ENCODE peak calls at places on chromosomes 4 and X, in five cellular contexts. One of them, this sample, is unnamed.

GRCh38 chr4:147674496-147674895 is 9.5 kb downstream of the PRMT9 start:
- DNase-seq in GM12878: no peak
- DNase-seq in K562: no peak
- DNase-seq in HepG2: no peak
- DNase-seq in SK-N-SH: no peak
- DNase-seq in this sample: no peak

GRCh38 chrX:129449141-129449540 is 74.1 kb downstream of the SMARCA1 start:
- DNase-seq in HepG2: no peak
- DNase-seq in K562: no peak
- DNase-seq in GM12878: no peak
- DNase-seq in SK-N-SH: no peak
- DNase-seq in this sample: no peak

GRCh38 chrX:29872831-29873230 is 342.5 kb upstream of the MAGEB2 start:
- DNase-seq in HepG2: no peak
- DNase-seq in SK-N-SH: no peak
- DNase-seq in GM12878: no peak
- DNase-seq in K562: no peak
- DNase-seq in this sample: no peak

GRCh38 chrX:68995780-68996551 is 167.1 kb downstream of the EFNB1 start:
- DNase-seq in GM12878: no peak
- DNase-seq in K562: no peak
- DNase-seq in HepG2: peak
- DNase-seq in SK-N-SH: no peak
- DNase-seq in this sample: peak

GRCh38 chrX:122092978-122093377 is 1045.6 kb downstream of the GLUD2 start:
- DNase-seq in K562: peak
- DNase-seq in GM12878: no peak
- DNase-seq in SK-N-SH: no peak
- DNase-seq in HepG2: no peak
- DNase-seq in this sample: no peak

GRCh38 chr4:69910016-69910782 is 20.7 kb upstream of the CSN1S1 start:
- DNase-seq in HepG2: no peak
- DNase-seq in K562: no peak
- DNase-seq in GM12878: peak
- DNase-seq in SK-N-SH: no peak
- DNase-seq in this sample: no peak

GRCh38 chr4:137300776-137301175 is 231.5 kb downstream of the PCDH18 start:
- DNase-seq in GM12878: no peak
- DNase-seq in HepG2: no peak
- DNase-seq in K562: no peak
- DNase-seq in SK-N-SH: no peak
- DNase-seq in this sample: no peak

GRCh38 chr4:74891037-74891436 is 41.9 kb upstream of the PARM1 start:
- DNase-seq in GM12878: no peak
- DNase-seq in K562: no peak
- DNase-seq in HepG2: peak
- DNase-seq in SK-N-SH: no peak
- DNase-seq in this sample: no peak

GRCh38 chrX:45479835-45480422 is 279.3 kb upstream of the DIPK2B start:
- DNase-seq in K562: no peak
- DNase-seq in HepG2: peak
- DNase-seq in SK-N-SH: no peak
- DNase-seq in GM12878: no peak
- DNase-seq in this sample: no peak

GRCh38 chrX:140765043-140765784 is 55.7 kb downstream of the LINC00632 start:
- DNase-seq in GM12878: no peak
- DNase-seq in HepG2: no peak
- DNase-seq in K562: no peak
- DNase-seq in SK-N-SH: no peak
- DNase-seq in this sample: peak

GRCh38 chr4:185534850-185535761 is at the start of gene PDLIM3:
- DNase-seq in K562: peak
- DNase-seq in GM12878: no peak
- DNase-seq in HepG2: peak
- DNase-seq in SK-N-SH: peak
- DNase-seq in this sample: peak
- TF ChIP-seq FOXM1 in K562: no peak
- TF ChIP-seq FOXM1 in GM12878: no peak
- TF ChIP-seq FOXM1 in HepG2: no peak
- TF ChIP-seq FOXM1 in SK-N-SH: no peak
- TF ChIP-seq FOXM1 in this sample: no peak

GRCh38 chr4:28357985-28358384 is 1497.3 kb downstream of the STIM2 start:
- DNase-seq in SK-N-SH: no peak
- DNase-seq in HepG2: no peak
- DNase-seq in K562: no peak
- DNase-seq in GM12878: no peak
- DNase-seq in this sample: no peak

GRCh38 chr4:28360681-28361080 is 1500.0 kb downstream of the STIM2 start:
- DNase-seq in K562: no peak
- DNase-seq in SK-N-SH: no peak
- DNase-seq in HepG2: no peak
- DNase-seq in GM12878: no peak
- DNase-seq in this sample: no peak

GRCh38 chr4:28351826-28352225 is 1491.2 kb downstream of the STIM2 start:
- DNase-seq in GM12878: no peak
- DNase-seq in K562: no peak
- DNase-seq in HepG2: no peak
- DNase-seq in SK-N-SH: no peak
- DNase-seq in this sample: no peak

GRCh38 chr4:28350485-28350884 is 1489.8 kb downstream of the STIM2 start:
- DNase-seq in HepG2: no peak
- DNase-seq in SK-N-SH: no peak
- DNase-seq in K562: no peak
- DNase-seq in GM12878: no peak
- DNase-seq in this sample: no peak

GRCh38 chr4:28354874-28355273 is 1494.2 kb downstream of the STIM2 start:
- DNase-seq in GM12878: no peak
- DNase-seq in HepG2: no peak
- DNase-seq in K562: no peak
- DNase-seq in SK-N-SH: no peak
- DNase-seq in this sample: no peak
- TF ChIP-seq FOXM1 in GM12878: no peak
- TF ChIP-seq FOXM1 in HepG2: no peak
- TF ChIP-seq FOXM1 in K562: no peak
- TF ChIP-seq FOXM1 in SK-N-SH: no peak
- TF ChIP-seq FOXM1 in this sample: no peak

DNA sequence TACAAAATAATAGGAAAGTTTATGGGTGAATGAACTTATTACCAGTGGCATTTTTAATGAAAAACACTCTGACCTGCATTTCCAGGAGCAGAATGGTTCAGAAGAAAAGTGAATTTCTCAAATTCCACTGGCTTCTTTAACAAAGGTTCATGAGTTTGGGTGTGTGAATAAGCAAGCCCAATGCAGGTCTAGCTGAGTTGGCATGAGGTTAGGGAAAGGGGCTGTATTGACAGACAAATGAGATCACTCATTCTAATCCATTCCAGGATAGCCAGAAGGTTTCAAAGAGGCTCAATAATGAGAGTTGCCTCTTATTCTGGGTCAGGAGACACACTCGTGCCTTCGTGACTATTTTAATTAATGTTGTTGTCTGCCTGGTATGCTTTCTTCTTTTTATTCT is 43.7 kb upstream of the NPY2R start:
- DNase-seq in GM12878: no peak
- DNase-seq in SK-N-SH: no peak
- DNase-seq in HepG2: no peak
- DNase-seq in K562: no peak
- DNase-seq in this sample: no peak
- TF ChIP-seq FOXM1 in GM12878: no peak
- TF ChIP-seq FOXM1 in SK-N-SH: no peak
- TF ChIP-seq FOXM1 in HepG2: no peak
- TF ChIP-seq FOXM1 in K562: no peak
- TF ChIP-seq FOXM1 in this sample: no peak

GRCh38 chr4:15738877-15739276 is 36.0 kb downstream of the BST1 start:
- DNase-seq in K562: no peak
- DNase-seq in HepG2: no peak
- DNase-seq in SK-N-SH: no peak
- DNase-seq in GM12878: no peak
- DNase-seq in this sample: no peak
- TF ChIP-seq FOXM1 in K562: no peak
- TF ChIP-seq FOXM1 in HepG2: no peak
- TF ChIP-seq FOXM1 in SK-N-SH: no peak
- TF ChIP-seq FOXM1 in GM12878: no peak
- TF ChIP-seq FOXM1 in this sample: no peak

DNA sequence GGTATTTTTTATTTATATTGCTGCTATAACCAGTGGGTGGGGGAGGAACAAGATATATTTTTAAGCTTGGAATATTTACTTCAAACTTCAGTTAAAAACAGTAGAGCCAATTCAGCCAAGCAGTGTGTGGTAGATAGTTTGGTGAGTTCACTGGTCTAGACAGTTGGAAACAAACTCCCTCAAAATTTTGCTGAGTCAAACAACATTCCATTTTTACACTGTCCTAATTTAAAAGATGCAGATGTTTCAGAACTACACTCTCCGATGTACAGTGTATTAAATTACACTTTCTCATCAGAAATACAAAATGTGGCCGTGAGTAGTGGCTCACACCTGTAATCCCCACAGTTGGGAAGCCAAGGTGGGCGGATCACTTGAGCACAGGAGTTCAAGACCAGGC is 23.3 kb downstream of the PRKX start:
- DNase-seq in SK-N-SH: no peak
- DNase-seq in GM12878: no peak
- DNase-seq in K562: no peak
- DNase-seq in HepG2: no peak
- DNase-seq in this sample: no peak
- TF ChIP-seq FOXM1 in SK-N-SH: no peak
- TF ChIP-seq FOXM1 in GM12878: no peak
- TF ChIP-seq FOXM1 in K562: no peak
- TF ChIP-seq FOXM1 in HepG2: no peak
- TF ChIP-seq FOXM1 in this sample: no peak

GRCh38 chr4:17366496-17366895 is 145.4 kb downstream of the QDPR start:
- DNase-seq in GM12878: no peak
- DNase-seq in K562: no peak
- DNase-seq in SK-N-SH: no peak
- DNase-seq in HepG2: no peak
- DNase-seq in this sample: no peak

GRCh38 chr4:17373666-17374065 is 138.2 kb downstream of the QDPR start:
- DNase-seq in K562: no peak
- DNase-seq in SK-N-SH: no peak
- DNase-seq in HepG2: no peak
- DNase-seq in GM12878: no peak
- DNase-seq in this sample: no peak

GRCh38 chr4:17367201-17367600 is 144.7 kb downstream of the QDPR start:
- DNase-seq in GM12878: no peak
- DNase-seq in SK-N-SH: no peak
- DNase-seq in K562: no peak
- DNase-seq in HepG2: no peak
- DNase-seq in this sample: no peak

DNA sequence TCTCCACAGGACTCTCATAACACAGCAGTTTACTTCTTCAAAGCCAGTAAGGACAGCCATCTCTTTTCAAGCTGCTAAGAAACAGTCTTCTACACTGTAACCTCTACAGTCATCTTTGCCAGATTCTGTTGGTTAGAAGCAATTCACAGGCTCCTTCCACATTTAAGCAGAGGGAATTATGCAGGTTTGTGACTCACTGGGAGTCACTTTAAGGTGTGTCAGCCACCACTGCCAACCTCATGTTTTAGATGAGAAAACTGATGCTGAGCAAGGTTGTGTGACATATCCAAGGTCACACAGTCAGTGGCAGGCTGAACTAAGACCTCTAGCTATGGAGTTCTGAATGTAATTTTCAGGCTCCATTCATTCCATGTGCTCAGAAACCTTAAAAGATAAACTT is 143.5 kb downstream of the QDPR start:
- DNase-seq in K562: no peak
- DNase-seq in SK-N-SH: no peak
- DNase-seq in GM12878: no peak
- DNase-seq in HepG2: no peak
- DNase-seq in this sample: no peak
- TF ChIP-seq FOXM1 in K562: no peak
- TF ChIP-seq FOXM1 in SK-N-SH: no peak
- TF ChIP-seq FOXM1 in GM12878: no peak
- TF ChIP-seq FOXM1 in HepG2: no peak
- TF ChIP-seq FOXM1 in this sample: no peak

DNA sequence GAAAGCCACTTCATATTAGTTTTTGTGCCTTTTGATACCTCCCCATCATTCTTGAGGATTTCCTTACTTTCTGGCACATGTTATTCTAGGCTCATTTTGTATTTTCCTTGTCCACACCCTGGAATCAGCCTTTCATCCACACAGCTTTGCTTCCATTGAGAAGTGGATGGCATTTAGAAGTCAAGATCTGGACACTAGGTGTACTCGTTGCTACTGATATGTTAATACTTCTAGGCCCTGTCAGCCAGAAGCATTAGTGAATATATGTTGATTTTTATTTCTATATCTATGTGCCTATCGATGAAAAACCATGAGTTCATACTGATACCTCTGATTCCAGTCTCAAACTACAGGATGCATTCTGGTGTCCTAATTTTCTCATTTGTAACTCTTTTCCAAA is 73.2 kb downstream of the ARHGAP24 start:
- DNase-seq in SK-N-SH: peak
- DNase-seq in HepG2: no peak
- DNase-seq in GM12878: no peak
- DNase-seq in K562: no peak
- DNase-seq in this sample: no peak
- TF ChIP-seq FOXM1 in SK-N-SH: no peak
- TF ChIP-seq FOXM1 in HepG2: no peak
- TF ChIP-seq FOXM1 in GM12878: no peak
- TF ChIP-seq FOXM1 in K562: no peak
- TF ChIP-seq FOXM1 in this sample: no peak

GRCh38 chr4:156547439-156547838 is 424.2 kb downstream of the PDGFC start:
- DNase-seq in GM12878: no peak
- DNase-seq in HepG2: no peak
- DNase-seq in K562: no peak
- DNase-seq in SK-N-SH: no peak
- DNase-seq in this sample: no peak
- TF ChIP-seq FOXM1 in GM12878: no peak
- TF ChIP-seq FOXM1 in HepG2: no peak
- TF ChIP-seq FOXM1 in K562: no peak
- TF ChIP-seq FOXM1 in SK-N-SH: peak
- TF ChIP-seq FOXM1 in this sample: no peak

DNA sequence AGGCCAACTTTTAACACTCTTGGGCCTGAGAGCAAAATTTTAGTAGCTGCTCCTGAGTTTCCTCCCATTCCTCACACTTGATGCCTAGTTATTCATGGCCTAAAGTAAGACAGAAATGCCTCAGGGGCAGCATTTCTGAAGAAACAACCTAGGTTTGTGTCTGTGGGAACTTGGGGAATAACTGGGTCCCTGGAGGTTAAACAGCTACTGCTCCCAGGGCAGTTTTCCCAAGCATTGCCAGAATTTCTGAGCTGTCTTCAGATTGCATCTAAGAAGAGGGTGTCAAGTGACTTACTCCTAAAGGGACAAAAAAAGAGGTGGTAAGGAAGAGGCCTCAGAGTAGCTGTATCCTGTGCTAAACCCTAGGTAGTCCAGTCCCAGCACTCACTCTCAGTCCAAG is 130.8 kb upstream of the ACSL4 start:
- DNase-seq in SK-N-SH: no peak
- DNase-seq in GM12878: no peak
- DNase-seq in HepG2: no peak
- DNase-seq in K562: no peak
- DNase-seq in this sample: no peak
- TF ChIP-seq FOXM1 in SK-N-SH: no peak
- TF ChIP-seq FOXM1 in GM12878: no peak
- TF ChIP-seq FOXM1 in HepG2: no peak
- TF ChIP-seq FOXM1 in K562: no peak
- TF ChIP-seq FOXM1 in this sample: no peak

GRCh38 chrX:3052864-3053263 is 11.6 kb downstream of the ARSF start:
- DNase-seq in K562: no peak
- DNase-seq in SK-N-SH: no peak
- DNase-seq in GM12878: no peak
- DNase-seq in HepG2: no peak
- DNase-seq in this sample: no peak
- TF ChIP-seq FOXM1 in K562: no peak
- TF ChIP-seq FOXM1 in SK-N-SH: no peak
- TF ChIP-seq FOXM1 in GM12878: no peak
- TF ChIP-seq FOXM1 in HepG2: no peak
- TF ChIP-seq FOXM1 in this sample: no peak

This sample was measured in HEK293T.